ENCODE peak calls at places on chromosomes 7 and 10, in eight cellular contexts. A, Z, G, T, O, Y, P and H are unnamed samples.
A peak's percentile ranks its signal among the peaks of the same experiment; 100 is the strongest.

GRCh38 chr10:75233444-75234016 is 2.2 kb downstream of the COMTD1 start:
- DNase-seq in O (no peak), T (no peak), Y (no peak), P (peak; percentile 26), Z (no peak), A (no peak), G (peak; percentile 81), H (no peak)

GRCh38 chr7:45881759-45882464 is 6.4 kb upstream of the IGFBP1 start:
- DNase-seq in Y (peak; percentile 70), T (no peak), A (peak; percentile 83), P (peak; percentile 90), Z (no peak), G (no peak), O (no peak), H (no peak)

GRCh38 chr10:104252349-104252748 is 2.3 kb upstream of the GSTO1 start:
- DNase-seq in Y (no peak), P (no peak), Z (no peak), O (no peak), T (no peak), G (no peak), A (no peak), H (no peak)

GRCh38 chr7:51376420-51377092 is 59.9 kb upstream of the COBL start:
- DNase-seq in A (no peak), Y (peak; percentile 47), Z (no peak), P (no peak), O (no peak), G (no peak), T (no peak), H (no peak)

GRCh38 chr10:118541718-118542117 is 53.7 kb downstream of the PRLHR start:
- DNase-seq in P (no peak), G (no peak), A (no peak), T (no peak), O (no peak), Y (no peak), Z (no peak), H (no peak)

GRCh38 chr10:79413196-79413595 is 32.2 kb downstream of the ZCCHC24 start:
- DNase-seq in T (no peak), A (no peak), P (peak; percentile 72), O (no peak), Y (peak; percentile 33), G (no peak), Z (no peak), H (peak; percentile 57)

GRCh38 chr10:8314486-8314885 is 260.0 kb downstream of the GATA3 start:
- DNase-seq in O (no peak), P (no peak), Z (no peak), T (no peak), Y (no peak), A (no peak), G (no peak), H (no peak)

GRCh38 chr10:121339136-121339535 is 259.1 kb downstream of the FGFR2 start:
- DNase-seq in Y (no peak), T (no peak), Z (no peak), P (no peak), O (no peak), G (no peak), A (no peak), H (no peak)

GRCh38 chr7:117072620-117073118 is 119.4 kb downstream of the ST7 start:
- DNase-seq in O (peak; percentile 84), Z (no peak), T (no peak), G (no peak), Y (peak; percentile 74), A (no peak), P (peak; percentile 16), H (no peak)

GRCh38 chr7:143240323-143241168 is 18.7 kb downstream of the TAS2R40 start:
- DNase-seq in A (peak; percentile 68), P (peak; percentile 92), T (no peak), G (no peak), Y (peak; percentile 89), Z (peak; percentile 47), O (peak; percentile 74), H (no peak)

GRCh38 chr10:13877154-13877909 is 290.6 kb downstream of the PRPF18 start:
- DNase-seq in T (no peak), Z (no peak), A (no peak), O (peak; percentile 43), Y (no peak), P (peak; percentile 71), G (no peak), H (no peak)

GRCh38 chr10:79070091-79070610 is 1.4 kb downstream of the ZMIZ1 start:
- DNase-seq in Y (no peak), A (no peak), T (no peak), G (no peak), Z (no peak), O (peak; percentile 62), P (peak; percentile 66), H (peak; percentile 91)

DNA sequence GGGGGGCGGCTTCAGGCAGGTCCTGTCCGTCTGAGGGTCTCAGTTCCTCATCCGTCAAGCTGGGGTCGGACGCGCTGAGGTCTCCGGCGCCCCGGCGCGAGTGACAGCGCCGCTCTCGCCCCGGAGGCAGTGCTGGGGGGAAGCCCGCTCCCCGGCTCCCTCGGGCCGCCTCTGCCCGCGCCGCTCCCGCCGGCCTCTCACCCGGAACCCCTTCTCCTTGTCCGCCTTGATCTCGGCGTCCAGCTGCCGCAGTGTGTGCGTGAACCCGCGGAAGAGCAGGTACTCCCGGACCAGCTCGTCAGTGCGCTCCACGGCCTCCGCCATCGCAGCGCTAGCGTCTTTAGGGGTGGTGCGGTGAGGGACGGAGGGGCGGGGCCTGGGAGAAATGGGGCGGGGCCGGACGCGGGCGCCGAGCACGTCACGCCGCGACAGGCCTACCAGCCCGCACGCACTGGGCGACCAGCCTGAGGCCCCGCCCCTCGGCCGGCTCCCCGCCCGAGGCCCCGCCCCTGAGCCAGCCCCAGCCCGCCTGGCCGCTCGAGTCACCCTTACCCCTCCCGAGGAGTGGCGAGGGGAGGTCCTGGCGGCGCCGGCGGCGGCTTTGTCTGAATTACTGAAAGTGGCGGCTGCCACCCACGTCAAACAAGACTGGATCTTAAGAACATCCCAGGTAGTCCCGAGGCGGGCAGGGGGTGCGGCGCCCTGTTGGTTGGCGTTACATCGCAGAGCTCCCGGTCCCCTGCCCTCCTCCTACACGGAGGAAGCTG is at the start of gene WDR91:
- DNase-seq in O (peak; percentile 98), P (peak; percentile 97), G (peak; percentile 96), Y (peak; percentile 90), T (peak; percentile 95), A (peak; percentile 31), Z (peak; percentile 97), H (peak; percentile 98)
- TF ChIP-seq CTCF in O (no peak), P (no peak), G (no peak), Y (peak; percentile 7), T (no peak), A (no peak), Z (peak; percentile 16), H (no peak)

DNA sequence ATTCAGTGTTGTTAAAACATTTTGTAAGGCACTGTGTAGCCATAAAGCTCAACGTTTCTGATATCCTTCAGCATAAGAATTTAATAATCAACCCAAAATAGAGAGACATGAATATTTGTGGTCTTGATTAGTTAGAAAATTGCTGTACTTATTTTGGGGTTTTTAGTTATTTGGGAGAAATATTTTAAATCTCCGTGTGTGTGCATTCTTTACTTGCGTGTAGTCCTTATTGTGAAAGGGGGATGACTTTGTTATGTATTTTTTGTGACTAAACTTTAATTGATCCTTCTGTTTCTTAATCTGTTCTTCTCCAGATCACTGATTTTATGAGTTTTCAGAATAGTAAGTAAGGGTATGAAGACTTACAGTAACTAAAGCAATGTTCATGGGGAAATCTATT is 81.2 kb downstream of the ZNRF2 start:
- DNase-seq in Z (no peak), O (no peak), P (peak; percentile 37), A (no peak), Y (no peak), T (no peak), G (no peak), H (no peak)
- TF ChIP-seq CTCF in Z (no peak), O (no peak), P (no peak), A (no peak), Y (no peak), T (no peak), G (no peak), H (no peak)

DNA sequence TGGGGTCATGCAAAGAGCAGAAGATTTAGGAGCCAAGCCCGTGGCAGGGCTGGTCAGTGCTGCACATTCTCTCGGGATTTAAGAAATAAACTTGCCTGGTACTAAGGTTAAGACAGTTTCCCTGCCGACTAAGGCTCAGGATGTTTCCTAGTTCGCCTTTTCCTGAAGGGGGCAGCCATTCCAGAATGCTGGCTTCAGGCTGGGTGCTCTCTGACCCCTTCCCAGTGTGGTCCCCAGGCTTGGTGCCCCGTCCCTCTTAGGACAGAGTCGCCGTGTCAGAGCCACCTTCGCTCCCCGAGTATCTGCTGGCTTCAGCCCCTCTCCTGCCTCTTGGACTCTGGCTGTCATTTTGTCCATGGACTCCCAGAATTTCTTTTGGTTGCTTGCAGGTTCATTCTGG is 117.2 kb downstream of the ELFN1 start:
- DNase-seq in Z (no peak), G (no peak), Y (no peak), A (no peak), T (no peak), P (no peak), O (peak; percentile 2), H (no peak)
- TF ChIP-seq CTCF in Z (no peak), G (no peak), Y (no peak), A (no peak), T (no peak), P (no peak), O (no peak), H (no peak)

GRCh38 chr7:101879565-101879964 is 62.1 kb downstream of the CUX1 start:
- DNase-seq in G (no peak), P (no peak), T (no peak), O (no peak), A (no peak), Y (no peak), Z (no peak), H (no peak)

GRCh38 chr7:101884671-101885596 is 67.5 kb downstream of the CUX1 start:
- DNase-seq in Z (no peak), T (no peak), G (no peak), P (no peak), O (no peak), A (no peak), Y (no peak), H (no peak)

GRCh38 chr7:101880536-101881443 is 63.4 kb downstream of the CUX1 start:
- DNase-seq in P (peak; percentile 35), Z (no peak), G (no peak), O (peak; percentile 37), T (no peak), Y (peak; percentile 67), A (no peak), H (no peak)

GRCh38 chr7:101885597-101885955 is 68.2 kb downstream of the CUX1 start:
- DNase-seq in A (no peak), G (no peak), P (no peak), T (no peak), Z (no peak), Y (no peak), O (peak; percentile 35), H (no peak)

DNA sequence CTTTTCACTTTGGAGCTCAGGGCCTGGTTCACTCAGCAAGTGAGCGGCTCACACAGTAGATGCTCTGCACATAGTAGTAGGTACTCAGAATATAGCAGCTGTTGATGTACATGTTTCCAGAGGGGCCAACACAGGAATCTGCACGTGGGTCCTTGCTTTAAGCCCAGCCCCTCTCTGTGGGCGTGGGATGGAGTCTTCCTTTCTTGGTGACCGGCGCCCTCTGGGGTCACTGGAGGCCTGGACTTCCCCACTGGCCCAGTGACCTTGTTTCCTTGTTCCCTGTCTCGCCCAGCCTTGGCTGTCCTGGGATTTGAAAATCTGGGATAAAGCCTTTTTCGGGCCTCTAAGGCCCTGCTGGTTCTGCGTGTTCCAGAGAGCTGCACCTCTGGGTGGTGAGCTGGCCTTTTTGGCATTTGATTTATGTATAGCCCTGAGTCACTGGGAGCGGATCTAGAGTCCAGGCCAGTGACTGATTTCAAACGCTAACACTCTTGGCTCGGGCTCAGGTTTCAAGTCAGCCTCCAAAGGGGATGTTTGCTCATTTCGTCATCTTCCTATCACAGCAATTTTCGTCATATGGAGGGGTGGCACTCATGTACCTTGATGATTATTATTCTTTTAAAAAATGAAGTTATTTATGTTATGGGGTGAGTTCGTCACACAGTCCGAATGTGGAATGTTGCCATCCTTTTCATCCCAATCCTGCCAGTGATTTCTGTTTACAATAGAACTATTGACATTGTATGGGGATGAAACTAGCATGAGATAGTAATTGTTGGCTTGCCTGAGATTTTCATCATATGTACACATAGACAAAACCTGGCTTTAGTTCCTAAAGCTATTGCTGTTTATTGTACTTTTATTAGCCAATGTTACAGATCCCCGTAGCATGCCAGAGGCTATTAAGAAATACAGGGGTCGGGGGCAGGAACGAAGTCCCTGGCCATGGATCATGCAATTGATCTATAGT is 65.5 kb downstream of the CUX1 start:
- DNase-seq in A (peak; percentile 99), Y (peak; percentile 100), O (peak; percentile 88), Z (peak; percentile 96), T (no peak), G (peak; percentile 84), P (peak; percentile 100), H (no peak)
- TF ChIP-seq CTCF in A (no peak), Y (no peak), O (no peak), Z (peak; percentile 19), T (no peak), G (no peak), P (no peak), H (no peak)